ENCODE peak calls at places on chromosome 9, in nine cellular contexts. D is fibroblast of the aortic adventitia, J is fibroblast of pulmonary artery, Z is fibroblast of mammary gland, Y is A549, E is heart right ventricle, X is GM12864, T is transverse colon, N is B cell. W is an unnamed sample.

GRCh38 chr9:94918038-94918753 is 191.7 kb downstream of the AOPEP start:
- DNase-seq in D (no peak), J (no peak), Z (no peak), Y (peak), E (no peak), X (peak), T (no peak), N (peak), W (no peak)

GRCh38 chr9:114910541-114910940 is 19.9 kb downstream of the TNFSF8 start:
- DNase-seq in D (no peak), J (no peak), Z (peak), Y (no peak), E (no peak), X (no peak), T (no peak), N (no peak), W (no peak)

GRCh38 chr9:26234865-26235264 is 556.6 kb upstream of the TUSC1 start:
- DNase-seq in D (no peak), J (no peak), Z (peak), Y (no peak), E (no peak), X (no peak), T (no peak), N (no peak), W (no peak)

GRCh38 chr9:105390901-105391300 is 56.9 kb upstream of the FSD1L start:
- DNase-seq in D (no peak), J (no peak), Z (no peak), Y (no peak), E (no peak), X (no peak), T (no peak), N (no peak), W (no peak)

GRCh38 chr9:32550046-32550608 is 2.0 kb upstream of the SMIM27 start:
- DNase-seq in D (peak), J (peak), Z (peak), Y (peak), E (no peak), X (no peak), T (no peak), N (no peak), W (peak)

GRCh38 chr9:116800074-116800473 is 113.0 kb downstream of the TRIM32 start:
- DNase-seq in D (no peak), J (no peak), Z (no peak), Y (no peak), E (no peak), X (no peak), T (no peak), N (no peak), W (no peak)

GRCh38 chr9:72675586-72675985 is 154.2 kb downstream of the TMC1 start:
- DNase-seq in D (peak), J (peak), Z (peak), Y (peak), E (no peak), X (no peak), T (no peak), N (no peak), W (peak)

GRCh38 chr9:78294290-78295176 is 2.4 kb upstream of the PSAT1 start:
- DNase-seq in D (no peak), J (no peak), Z (no peak), Y (no peak), E (no peak), X (no peak), T (no peak), N (no peak), W (no peak)

GRCh38 chr9:74496819-74497749 is at the start of gene RORB:
- DNase-seq in D (peak), J (peak), Z (peak), Y (peak), E (peak), X (no peak), T (peak), N (no peak), W (no peak)

GRCh38 chr9:127825319-127826051 is 22.8 kb downstream of the FPGS start:
- DNase-seq in D (no peak), J (no peak), Z (no peak), Y (peak), E (no peak), X (no peak), T (peak), N (no peak), W (no peak)

GRCh38 chr9:95381243-95381642 is 63.7 kb upstream of the FANCC start:
- DNase-seq in D (peak), J (peak), Z (peak), Y (peak), E (no peak), X (no peak), T (no peak), N (no peak), W (peak)

GRCh38 chr9:98357921-98358535 is 102.6 kb upstream of the TBC1D2 start:
- DNase-seq in D (peak), J (peak), Z (peak), Y (peak), E (no peak), X (no peak), T (no peak), N (no peak), W (peak)

GRCh38 chr9:72936266-72936665 is 16.6 kb downstream of the ALDH1A1 start:
- DNase-seq in D (no peak), J (no peak), Z (no peak), Y (no peak), E (no peak), X (no peak), T (no peak), N (no peak), W (no peak)

GRCh38 chr9:72154468-72155281 is 5.4 kb downstream of the GDA start:
- DNase-seq in D (no peak), J (no peak), Z (no peak), Y (peak), E (no peak), X (no peak), T (peak), N (no peak), W (no peak)

GRCh38 chr9:133429216-133429613 is 7.0 kb downstream of the ADAMTS13 start:
- DNase-seq in D (no peak), J (no peak), Z (no peak), Y (no peak), E (no peak), X (no peak), T (no peak), N (no peak), W (no peak)

GRCh38 chr9:96875460-96876142 is 21.3 kb upstream of the ZNF782 start:
- DNase-seq in D (peak), J (peak), Z (peak), Y (peak), E (peak), X (peak), T (peak), N (peak), W (no peak)

GRCh38 chr9:121098567-121099198 is 23.9 kb downstream of the CNTRL start:
- DNase-seq in D (no peak), J (no peak), Z (no peak), Y (no peak), E (no peak), X (no peak), T (no peak), N (peak), W (no peak)

GRCh38 chr9:125912261-125912660 is 165.1 kb downstream of the PBX3 start:
- DNase-seq in D (no peak), J (no peak), Z (no peak), Y (no peak), E (no peak), X (no peak), T (no peak), N (no peak), W (no peak)

GRCh38 chr9:22383720-22384119 is 62.9 kb upstream of the DMRTA1 start:
- DNase-seq in D (no peak), J (no peak), Z (no peak), Y (no peak), E (no peak), X (no peak), T (no peak), N (no peak), W (no peak)

GRCh38 chr9:131707677-131708612 is 31.9 kb downstream of the RAPGEF1 start:
- DNase-seq in D (peak), J (peak), Z (peak), Y (peak), E (peak), X (no peak), T (peak), N (peak), W (peak)

GRCh38 chr9:96020822-96021615 is 145.5 kb downstream of the ERCC6L2 start:
- DNase-seq in D (peak), J (peak), Z (no peak), Y (no peak), E (peak), X (no peak), T (peak), N (no peak), W (no peak)

GRCh38 chr9:36846621-36847020 is 187.4 kb downstream of the PAX5 start:
- DNase-seq in D (no peak), J (no peak), Z (no peak), Y (no peak), E (no peak), X (no peak), T (no peak), N (no peak), W (no peak)

GRCh38 chr9:27865031-27865438 is 291.8 kb upstream of the C9orf72 start:
- DNase-seq in D (no peak), J (peak), Z (peak), Y (no peak), E (peak), X (no peak), T (no peak), N (no peak), W (no peak)

GRCh38 chr9:14989811-14990210 is 79.6 kb upstream of the FREM1 start:
- DNase-seq in D (no peak), J (no peak), Z (peak), Y (no peak), E (no peak), X (no peak), T (no peak), N (no peak), W (no peak)

GRCh38 chr9:137592767-137593166 is 2.5 kb upstream of the ZMYND19 start:
- DNase-seq in D (no peak), J (no peak), Z (no peak), Y (no peak), E (no peak), X (no peak), T (no peak), N (no peak), W (no peak)

GRCh38 chr9:19232117-19232829 is 1.8 kb downstream of the DENND4C start:
- DNase-seq in D (peak), J (peak), Z (no peak), Y (no peak), E (no peak), X (no peak), T (no peak), N (no peak), W (no peak)

GRCh38 chr9:13744233-13744954 is 464.9 kb upstream of the MPDZ start:
- DNase-seq in D (no peak), J (no peak), Z (no peak), Y (no peak), E (no peak), X (no peak), T (no peak), N (no peak), W (no peak)
- TF ChIP-seq CTCF in D (no peak), J (no peak), Z (no peak), Y (no peak), E (no peak), X (no peak), T (no peak), N (no peak), W (no peak)

GRCh38 chr9:129725841-129726251 is 27.0 kb downstream of the PTGES start:
- DNase-seq in D (peak), J (no peak), Z (peak), Y (no peak), E (no peak), X (no peak), T (no peak), N (no peak), W (peak)
- TF ChIP-seq CTCF in D (no peak), J (no peak), Z (no peak), Y (no peak), E (no peak), X (no peak), T (no peak), N (no peak), W (no peak)

DNA sequence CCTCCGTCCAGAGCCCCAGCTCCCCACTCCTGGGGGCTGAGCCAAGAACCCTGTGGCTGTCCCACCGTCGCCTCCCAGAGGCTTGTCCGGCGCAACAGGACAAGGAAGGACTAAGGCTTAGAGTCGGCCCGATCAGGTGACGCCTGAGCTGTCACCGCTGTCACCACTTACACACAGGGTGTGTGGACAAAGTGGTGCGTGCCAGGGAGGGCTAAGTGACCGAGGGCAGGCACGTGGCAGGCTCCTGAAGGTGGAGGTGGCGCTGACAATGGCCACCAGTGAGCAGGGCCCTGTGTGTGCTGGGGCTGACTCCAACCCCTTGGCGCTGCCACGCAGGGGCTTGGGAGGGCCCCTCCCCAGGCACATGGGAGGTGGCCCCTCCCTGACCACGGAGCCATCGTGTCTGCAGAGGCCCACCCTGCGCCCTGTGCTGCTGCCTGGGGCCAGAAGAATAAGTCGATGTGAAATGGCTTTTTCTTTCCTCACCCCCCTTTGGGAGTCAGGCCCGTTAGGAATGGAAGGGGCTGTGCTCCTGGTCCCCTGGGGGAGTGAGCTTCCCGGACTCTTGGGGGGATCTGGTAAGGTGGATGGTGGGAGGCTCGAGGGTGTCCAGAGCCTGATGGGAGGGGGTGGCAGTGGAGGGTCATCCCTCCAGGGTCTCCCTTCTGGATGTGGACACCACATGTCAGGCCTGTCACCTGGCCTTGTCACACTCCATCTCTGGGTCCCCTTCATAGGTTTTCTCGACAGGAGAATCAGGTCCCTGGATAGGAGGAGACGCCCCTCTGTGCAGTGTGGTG is 2.6 kb upstream of the GPSM1 start:
- DNase-seq in D (no peak), J (no peak), Z (no peak), Y (no peak), E (peak), X (no peak), T (no peak), N (no peak), W (no peak)
- TF ChIP-seq CTCF in D (no peak), J (no peak), Z (no peak), Y (no peak), E (peak), X (no peak), T (no peak), N (no peak), W (no peak)

GRCh38 chr9:68726489-68726888 is 21.4 kb downstream of the PIP5K1B start:
- DNase-seq in D (no peak), J (no peak), Z (no peak), Y (no peak), E (no peak), X (no peak), T (no peak), N (no peak), W (no peak)

GRCh38 chr9:68730570-68731227 is 25.7 kb downstream of the PIP5K1B start:
- DNase-seq in D (no peak), J (no peak), Z (no peak), Y (no peak), E (no peak), X (no peak), T (no peak), N (no peak), W (no peak)

GRCh38 chr9:68725070-68725469 is 20.0 kb downstream of the PIP5K1B start:
- DNase-seq in D (no peak), J (no peak), Z (no peak), Y (no peak), E (no peak), X (no peak), T (no peak), N (no peak), W (no peak)

GRCh38 chr9:68728731-68729130 is 23.7 kb downstream of the PIP5K1B start:
- DNase-seq in D (no peak), J (no peak), Z (no peak), Y (no peak), E (no peak), X (no peak), T (no peak), N (no peak), W (no peak)

DNA sequence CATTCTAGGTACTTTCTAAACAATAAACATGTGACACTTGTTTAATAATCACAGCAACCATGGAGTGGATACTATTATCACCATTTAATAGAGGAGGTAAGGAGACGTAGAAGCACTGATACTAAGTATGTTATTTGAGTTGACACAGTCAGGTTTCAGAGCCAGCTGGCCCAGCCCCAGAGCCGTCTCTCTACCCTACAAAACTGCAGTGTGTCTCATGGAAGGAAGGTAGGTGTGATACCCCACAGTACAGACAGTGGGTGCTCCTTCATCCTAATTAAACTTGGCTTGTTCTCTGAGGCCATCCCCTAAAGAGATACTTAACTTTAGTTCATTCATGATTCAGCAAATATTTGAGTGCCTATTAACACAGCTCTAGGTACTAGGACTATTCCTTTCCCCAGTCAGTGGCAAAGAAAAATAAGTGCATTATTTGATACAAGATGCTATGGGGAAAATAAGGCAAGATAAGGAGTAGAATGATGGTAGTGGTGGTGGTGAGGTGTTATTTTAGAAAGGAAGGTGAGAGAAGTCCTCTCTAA is 22.6 kb downstream of the PIP5K1B start:
- DNase-seq in D (no peak), J (no peak), Z (no peak), Y (no peak), E (no peak), X (no peak), T (no peak), N (no peak), W (no peak)
- TF ChIP-seq CTCF in D (no peak), J (no peak), Z (no peak), Y (no peak), E (no peak), X (no peak), T (no peak), N (no peak), W (no peak)

GRCh38 chr9:104177003-104177611 is 83.0 kb downstream of the SMC2 start:
- DNase-seq in D (peak), J (peak), Z (peak), Y (peak), E (no peak), X (no peak), T (no peak), N (no peak), W (no peak)
- TF ChIP-seq CTCF in D (peak), J (peak), Z (peak), Y (peak), E (peak), X (peak), T (peak), N (peak), W (peak)

DNA sequence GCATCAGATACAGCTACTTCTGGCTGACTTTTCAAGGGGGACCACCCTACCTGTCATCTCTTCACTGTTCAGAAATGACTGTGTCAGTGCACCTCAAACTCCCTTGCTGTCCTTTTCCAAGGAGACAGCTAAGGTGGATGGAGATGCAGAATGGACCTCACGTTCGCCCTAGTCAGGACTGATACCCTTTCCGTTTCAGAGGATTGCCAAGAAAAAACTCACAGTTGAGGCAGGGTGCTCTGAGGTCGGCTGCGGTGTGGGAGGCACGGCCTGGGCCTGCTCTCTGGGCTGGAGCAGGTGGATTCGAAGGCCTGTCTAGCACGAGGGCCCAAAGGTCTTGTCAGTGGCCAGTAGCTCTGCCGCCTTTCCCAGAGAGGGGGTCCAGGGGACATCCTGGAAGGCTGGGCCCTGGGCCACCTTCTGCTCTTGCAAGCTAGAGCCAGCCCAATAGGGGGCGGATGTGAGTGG is 2.2 kb upstream of the MSMP start:
- DNase-seq in D (no peak), J (peak), Z (peak), Y (no peak), E (peak), X (no peak), T (peak), N (peak), W (peak)
- TF ChIP-seq CTCF in D (peak), J (peak), Z (peak), Y (peak), E (peak), X (peak), T (no peak), N (peak), W (peak)